ENCODE peak calls at places on chromosomes 13 and 19, in five cellular contexts. S is NCI-H774, U is AML-193, Q is Daoy, Y is HTR-8/SVneo. F is an unnamed sample.
A peak's percentile ranks its signal among the peaks of the same experiment; 100 is the strongest.

GRCh38 chr13:33617055-33617454 is 200.9 kb upstream of the RFC3 start:
- DNase-seq in Q (no peak), S (no peak), U (no peak), Y (no peak), F (no peak)

GRCh38 chr19:57903298-57904174 is 12.9 kb downstream of the ZNF417 start:
- DNase-seq in S (no peak), Y (no peak), U (peak; percentile 55), Q (peak; percentile 20), F (no peak)

GRCh38 chr13:78806457-78806856 is 147.5 kb upstream of the OBI1 start:
- DNase-seq in S (no peak), Y (no peak), U (no peak), Q (no peak), F (no peak)

GRCh38 chr13:84481958-84482357 is 599.7 kb upstream of the SLITRK1 start:
- DNase-seq in U (no peak), S (no peak), Y (no peak), Q (no peak), F (no peak)

GRCh38 chr19:16066611-16067104 is 9.6 kb upstream of the TPM4 start:
- DNase-seq in U (peak; percentile 62), S (no peak), Q (peak; percentile 66), Y (no peak), F (no peak)

GRCh38 chr13:28597641-28598040 is 61.3 kb upstream of the POMP start:
- DNase-seq in S (no peak), U (no peak), Y (no peak), Q (no peak), F (no peak)

GRCh38 chr13:106567421-106568224 is at the start of gene ARGLU1:
- DNase-seq in S (peak; percentile 98), U (peak; percentile 93), Q (peak; percentile 90), Y (peak; percentile 54), F (peak; percentile 93)

GRCh38 chr19:41969772-41970458 is 10.8 kb upstream of the RABAC1 start:
- DNase-seq in Q (no peak), U (no peak), Y (no peak), S (no peak), F (no peak)

GRCh38 chr19:33235269-33235995 is 9.8 kb upstream of the SLC7A10 start:
- DNase-seq in S (peak; percentile 40), Y (peak; percentile 83), Q (peak; percentile 80), U (peak; percentile 46), F (peak; percentile 61)

F was measured in PC-9.